ENCODE peak calls at places on chromosomes 6 and 20, in four cellular contexts. N, G, Q and H are unnamed samples.

GRCh38 chr20:11443382-11444119 is 474.1 kb upstream of the BTBD3 start:
- DNase-seq in Q (no peak), G (no peak), N (no peak), H (no peak)

GRCh38 chr20:5073154-5074049 is 46.4 kb downstream of the PCNA start:
- DNase-seq in Q (no peak), N (peak), G (peak), H (peak)

GRCh38 chr6:167998206-167998605 is 735 bp downstream of the KIF25 start:
- DNase-seq in N (no peak), Q (no peak), G (no peak), H (no peak)

GRCh38 chr20:39394461-39394860 is 432.3 kb downstream of the DHX35 start:
- DNase-seq in Q (no peak), G (no peak), N (no peak), H (no peak)

GRCh38 chr6:29926795-29927427 is 15.4 kb upstream of the HLA-A start:
- DNase-seq in N (peak), G (peak), Q (peak), H (no peak)

GRCh38 chr6:13038315-13039261 is 289.7 kb downstream of the TBC1D7 start:
- DNase-seq in N (no peak), Q (no peak), G (no peak), H (no peak)

GRCh38 chr6:54646551-54647300 is 199.8 kb upstream of the FAM83B start:
- DNase-seq in Q (no peak), N (no peak), G (no peak), H (peak)

GRCh38 chr6:116015983-116016382 is 44.7 kb downstream of the FRK start:
- DNase-seq in G (no peak), Q (no peak), N (no peak), H (no peak)

GRCh38 chr20:2299301-2299700 is 3.5 kb downstream of the TGM3 start:
- DNase-seq in G (no peak), N (peak), Q (no peak), H (no peak)

GRCh38 chr20:46010491-46011405 is 2.0 kb downstream of the MMP9 start:
- DNase-seq in Q (peak), G (no peak), N (no peak), H (no peak)

GRCh38 chr20:19440660-19441527 is 228.5 kb downstream of the SLC24A3 start:
- DNase-seq in Q (no peak), G (no peak), N (no peak), H (no peak)

GRCh38 chr6:168293641-168294530 is 25.7 kb downstream of the DACT2 start:
- DNase-seq in Q (no peak), N (no peak), G (no peak), H (no peak)

GRCh38 chr6:134446901-134447300 is 129.0 kb upstream of the SGK1 start:
- DNase-seq in Q (no peak), N (no peak), G (no peak), H (no peak)

GRCh38 chr6:10719386-10720228 is 3.3 kb upstream of the TMEM14C start:
- DNase-seq in G (peak), Q (peak), N (peak), H (peak)

GRCh38 chr6:44667226-44667625 is 279.7 kb downstream of the CDC5L start:
- DNase-seq in G (no peak), N (no peak), Q (no peak), H (peak)

GRCh38 chr6:109081516-109081915 is 13.1 kb downstream of the SESN1 start:
- DNase-seq in G (no peak), N (no peak), Q (no peak), H (no peak)

GRCh38 chr20:63835031-63835858 is 4.2 kb upstream of the ZBTB46 start:
- DNase-seq in N (peak), Q (no peak), G (peak), H (peak)

GRCh38 chr20:54019127-54019526 is 51.3 kb downstream of the BCAS1 start:
- DNase-seq in Q (no peak), G (no peak), N (no peak), H (no peak)

GRCh38 chr6:137277971-137278602 is 58.9 kb upstream of the IFNGR1 start:
- DNase-seq in N (no peak), Q (no peak), G (no peak), H (peak)

GRCh38 chr6:5493806-5494205 is 232.5 kb downstream of the FARS2 start:
- DNase-seq in Q (no peak), N (no peak), G (no peak), H (no peak)

GRCh38 chr6:101477436-101477835 is 83.9 kb downstream of the GRIK2 start:
- DNase-seq in G (no peak), N (no peak), Q (no peak), H (no peak)

GRCh38 chr6:142374090-142374783 is 72.4 kb downstream of the ADGRG6 start:
- DNase-seq in G (no peak), Q (no peak), N (no peak), H (no peak)

GRCh38 chr20:51767867-51768758 is at the start of gene ATP9A:
- DNase-seq in G (peak), N (peak), Q (no peak), H (peak)

GRCh38 chr6:137414599-137414998 is 79.6 kb downstream of the OLIG3 start:
- DNase-seq in G (no peak), Q (no peak), N (no peak), H (no peak)

GRCh38 chr6:112087916-112088315 is 525 bp downstream of the FAM229B start:
- DNase-seq in N (no peak), G (no peak), Q (no peak), H (no peak)

GRCh38 chr6:46967950-46968349 is 46.2 kb upstream of the ADGRF5 start:
- DNase-seq in G (no peak), Q (no peak), N (no peak), H (peak)

GRCh38 chr6:167045828-167046580 is 46.8 kb downstream of the CEP43 start:
- DNase-seq in Q (no peak), N (no peak), G (no peak), H (peak)

GRCh38 chr6:27547157-27548075 is 74.5 kb upstream of the ZNF184 start:
- DNase-seq in G (no peak), Q (no peak), N (no peak), H (peak)

GRCh38 chr20:20664795-20665194 is 47.6 kb downstream of the RALGAPA2 start:
- DNase-seq in G (no peak), N (peak), Q (no peak), H (peak)

GRCh38 chr6:113120577-113121285 is 736.4 kb upstream of the MARCKS start:
- DNase-seq in Q (no peak), G (no peak), N (peak), H (peak)

GRCh38 chr6:123895346-123895745 is 91.7 kb downstream of the NKAIN2 start:
- DNase-seq in Q (no peak), N (no peak), G (no peak), H (no peak)

GRCh38 chr6:9140861-9141534 is 705.7 kb upstream of the SLC35B3 start:
- DNase-seq in Q (no peak), N (peak), G (no peak), H (peak)

GRCh38 chr6:113318553-113318952 is 538.6 kb upstream of the MARCKS start:
- DNase-seq in G (no peak), N (no peak), Q (no peak), H (no peak)

GRCh38 chr6:2931970-2932748 is 29.1 kb upstream of the SERPINB9 start:
- DNase-seq in N (peak), G (peak), Q (peak), H (peak)

GRCh38 chr20:38109657-38110524 is 55.2 kb downstream of the TGM2 start:
- DNase-seq in G (peak), Q (no peak), N (peak), H (peak)

GRCh38 chr6:978937-979685 is 286.2 kb upstream of the EXOC2 start:
- DNase-seq in N (no peak), Q (no peak), G (no peak), H (no peak)

DNA sequence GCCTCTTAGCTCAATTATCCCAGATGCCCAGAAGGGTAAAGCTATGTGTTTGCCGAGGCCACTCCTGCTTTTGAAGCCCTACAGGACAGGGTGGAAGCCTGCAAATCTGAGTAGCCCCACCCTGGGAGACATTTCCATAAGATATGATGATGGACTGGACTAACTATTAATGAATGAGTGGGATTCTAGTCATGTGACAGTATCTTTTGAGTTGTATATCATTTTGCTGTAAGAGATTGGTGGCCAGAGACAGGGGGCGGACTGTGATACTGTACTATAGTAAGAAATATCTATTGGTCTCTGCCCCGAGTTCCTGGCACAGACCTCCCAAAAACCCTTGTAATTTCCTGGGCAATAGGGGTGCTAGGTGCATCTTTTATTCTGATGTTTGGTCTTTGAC is 10.5 kb upstream of the SLC22A2 start:
- DNase-seq in N (no peak), G (no peak), Q (no peak), H (no peak)
- H3K27ac ChIP-seq in N (no peak), G (no peak), Q (no peak), H (no peak)

GRCh38 chr6:155787168-155787567 is 331.5 kb upstream of the NOX3 start:
- DNase-seq in Q (no peak), G (no peak), N (no peak), H (no peak)

GRCh38 chr6:155791186-155791585 is 335.5 kb upstream of the NOX3 start:
- DNase-seq in N (no peak), Q (no peak), G (no peak), H (peak)

GRCh38 chr6:155786528-155786927 is 330.9 kb upstream of the NOX3 start:
- DNase-seq in N (no peak), Q (no peak), G (no peak), H (no peak)

GRCh38 chr6:155795173-155795796 is 339.6 kb upstream of the NOX3 start:
- DNase-seq in G (no peak), N (no peak), Q (no peak), H (peak)

DNA sequence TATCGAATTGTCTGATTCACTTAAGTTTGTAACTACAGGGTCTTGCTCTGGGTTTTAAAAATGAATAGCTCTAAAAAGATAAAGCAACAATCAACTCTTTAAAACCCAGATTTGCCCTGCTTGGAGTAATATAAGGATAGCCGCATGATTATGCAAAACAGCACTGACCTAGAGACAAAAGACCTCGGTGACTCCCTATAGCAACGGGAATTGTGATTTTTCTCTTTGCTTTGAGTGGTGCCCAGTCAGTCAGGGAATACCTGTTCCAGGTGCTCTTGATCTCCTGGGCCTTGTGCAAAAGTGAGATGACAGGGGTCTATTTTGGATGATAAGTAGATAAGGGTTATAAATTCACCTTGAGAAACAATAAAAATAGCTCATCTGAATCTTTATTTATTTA is 336.3 kb upstream of the NOX3 start:
- DNase-seq in Q (no peak), G (no peak), N (no peak), H (no peak)
- H3K27ac ChIP-seq in Q (no peak), G (no peak), N (no peak), H (no peak)

DNA sequence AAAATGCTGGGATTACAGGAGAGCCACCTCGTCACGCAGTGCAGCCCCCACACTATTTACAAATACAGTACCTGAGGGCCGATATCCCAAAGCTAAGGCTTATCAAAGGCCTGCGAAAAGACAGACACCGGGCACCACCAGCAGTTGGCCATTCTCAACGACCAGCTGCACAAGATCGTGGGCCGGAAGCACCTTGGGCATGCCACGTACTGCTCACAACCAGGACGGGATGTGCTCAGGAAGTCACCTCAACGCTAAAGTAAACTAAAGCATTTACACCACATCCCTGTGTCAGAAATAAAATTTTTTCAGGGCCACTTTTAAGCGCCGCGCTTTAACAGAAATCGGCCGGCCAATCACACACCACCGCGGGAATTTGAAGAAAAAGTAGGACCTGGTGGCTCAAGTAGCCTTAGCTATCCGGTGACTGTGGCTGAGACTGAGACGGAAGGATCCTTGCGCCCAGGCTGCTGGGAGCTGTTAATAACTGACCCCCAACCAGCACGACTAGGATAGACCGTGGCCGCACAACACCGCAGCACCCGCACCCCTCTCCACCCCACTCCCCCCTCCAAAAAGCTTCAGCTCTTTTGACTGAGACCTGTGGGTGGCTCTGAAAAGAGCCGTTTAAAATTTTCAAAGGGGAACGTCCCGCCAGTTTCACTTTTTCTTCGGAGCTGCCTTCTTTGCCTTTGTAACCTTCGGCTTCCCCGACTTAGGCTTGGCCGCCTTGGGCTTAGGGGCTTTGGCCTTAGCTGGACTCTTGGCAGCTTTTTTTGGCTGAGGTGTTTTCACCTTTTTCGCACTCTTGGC is 131.2 kb upstream of the BTN3A2 start:
- DNase-seq in G (no peak), Q (peak), N (peak), H (peak)
- H3K27ac ChIP-seq in G (peak), Q (peak), N (peak), H (peak)

GRCh38 chr20:58467572-58468330 is 47.4 kb downstream of the APCDD1L start:
- DNase-seq in Q (no peak), N (no peak), G (peak), H (no peak)
- H3K27ac ChIP-seq in Q (no peak), N (no peak), G (no peak), H (no peak)

DNA sequence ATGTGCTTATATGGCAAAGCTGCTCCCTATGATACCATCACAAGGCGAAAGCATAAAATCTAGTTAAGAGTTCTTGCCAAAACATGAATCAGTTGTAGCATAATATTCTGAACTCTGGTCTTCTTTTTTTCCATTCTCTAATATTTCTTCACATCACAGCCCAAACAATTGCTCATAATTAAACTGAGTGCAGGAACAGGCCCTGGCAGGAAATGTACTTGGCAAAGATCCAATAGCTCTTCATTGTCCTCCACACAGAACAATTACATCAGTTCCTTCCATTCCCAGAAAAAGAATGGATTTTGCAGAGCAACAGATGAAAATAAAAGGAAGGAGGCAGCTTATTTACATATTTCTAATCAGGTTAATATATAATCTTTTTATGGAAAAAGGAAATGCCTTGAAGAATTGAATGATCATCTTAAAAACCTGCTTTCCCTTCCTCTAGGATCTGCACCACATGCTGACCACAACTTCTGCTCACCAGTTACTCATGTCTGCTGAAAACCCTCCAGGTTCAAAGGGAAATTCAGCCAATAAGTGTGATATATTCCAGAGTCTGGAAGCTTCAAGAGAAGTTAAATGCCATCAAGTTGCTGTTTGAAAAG is 123.3 kb upstream of the COL21A1 start:
- DNase-seq in G (peak), N (peak), Q (no peak), H (peak)
- H3K27ac ChIP-seq in G (peak), N (peak), Q (no peak), H (peak)

GRCh38 chr6:122778334-122778733 is 1.2 kb upstream of the FABP7 start:
- DNase-seq in Q (no peak), N (no peak), G (no peak), H (no peak)
- H3K27ac ChIP-seq in Q (no peak), N (no peak), G (no peak), H (no peak)

DNA sequence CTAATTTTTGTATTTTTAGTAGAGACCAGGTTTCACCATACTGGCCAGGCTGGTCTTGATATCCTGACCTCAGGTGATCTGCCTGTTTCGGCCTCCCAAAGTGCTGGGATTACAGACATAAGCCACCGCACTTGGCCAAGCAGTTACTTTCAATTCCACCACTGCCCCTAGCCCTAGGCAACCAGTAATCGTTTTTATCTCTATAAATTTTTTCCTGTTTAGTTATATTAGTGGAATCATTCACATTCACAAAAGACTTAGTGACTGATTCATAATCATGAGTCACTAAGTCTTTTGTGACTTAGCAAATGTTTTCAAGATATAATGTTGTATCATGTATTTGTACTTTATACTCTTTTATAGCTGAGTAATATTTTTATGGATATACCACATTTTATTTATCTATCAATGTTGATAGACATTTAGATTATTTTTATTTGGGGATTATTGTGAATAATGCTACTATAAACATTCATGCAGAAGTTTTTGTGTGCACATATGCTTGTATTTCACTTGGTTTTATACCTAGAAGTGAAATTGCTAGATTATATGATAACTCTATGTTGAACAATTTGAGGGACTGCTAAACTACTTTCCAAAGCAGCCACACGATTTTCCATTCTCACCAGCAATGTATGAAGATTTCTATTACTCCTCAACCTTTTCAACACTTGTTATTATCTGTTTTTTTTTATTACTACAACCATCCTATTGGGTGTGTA is 421.4 kb upstream of the ID4 start:
- DNase-seq in G (no peak), Q (no peak), N (no peak), H (peak)
- H3K27ac ChIP-seq in G (no peak), Q (no peak), N (no peak), H (peak)

DNA sequence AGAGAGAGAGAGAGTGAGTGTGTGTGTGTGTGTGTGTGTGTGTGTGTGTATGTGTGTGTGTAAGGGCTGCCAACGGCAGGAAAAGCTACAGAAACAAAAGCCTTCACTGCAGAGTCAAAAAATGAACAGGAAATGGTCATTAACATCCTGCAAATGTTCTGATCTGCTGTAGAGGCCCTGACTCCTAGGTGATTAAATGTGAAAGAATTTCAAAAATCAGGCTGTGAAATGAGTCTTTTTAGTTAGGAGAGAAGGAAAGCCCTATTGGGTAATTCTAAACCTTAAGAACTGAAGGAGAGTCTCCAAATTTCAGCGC is 166.5 kb upstream of the MYLIP start:
- DNase-seq in Q (no peak), G (no peak), N (no peak), H (peak)
- H3K27ac ChIP-seq in Q (no peak), G (peak), N (no peak), H (no peak)

GRCh38 chr6:138528986-138529385 is 29.7 kb upstream of the NHSL1 start:
- DNase-seq in Q (no peak), N (no peak), G (no peak), H (no peak)
- H3K27ac ChIP-seq in Q (no peak), N (no peak), G (no peak), H (no peak)

GRCh38 chr6:160014869-160015182 is 45.9 kb downstream of the IGF2R start:
- DNase-seq in Q (no peak), G (no peak), N (no peak), H (no peak)
- H3K27ac ChIP-seq in Q (no peak), G (no peak), N (no peak), H (no peak)